ENCODE peak calls at places on chromosomes 12 and 14, in nine cellular contexts. One of them, this sample, is unnamed.

GRCh38 chr12:10247659-10248058 is 35.0 kb downstream of the GABARAPL1 start:
- DNase-seq in NCI-H774: no peak
- DNase-seq in endothelial cell: no peak
- DNase-seq in HuH-7: no peak
- DNase-seq in activated CD8-positive, alpha-beta memory T cell treated with anti-CD3 and anti-CD28 coated beads, Interleukin-2, amount 50 U/mL, for 48 hours: no peak
- DNase-seq in GM12892: no peak
- DNase-seq in CD8-positive, alpha-beta memory T cell: no peak
- DNase-seq in NCI-H69: no peak
- DNase-seq in HCEC 1CT: no peak
- DNase-seq in this sample: no peak

GRCh38 chr12:53096089-53096741 is 1.3 kb upstream of the IGFBP6 start:
- DNase-seq in NCI-H774: no peak
- DNase-seq in endothelial cell: no peak
- DNase-seq in HuH-7: no peak
- DNase-seq in activated CD8-positive, alpha-beta memory T cell treated with anti-CD3 and anti-CD28 coated beads, Interleukin-2, amount 50 U/mL, for 48 hours: peak; percentile 44
- DNase-seq in GM12892: no peak
- DNase-seq in CD8-positive, alpha-beta memory T cell: no peak
- DNase-seq in NCI-H69: no peak
- DNase-seq in HCEC 1CT: peak; percentile 74
- DNase-seq in this sample: no peak

GRCh38 chr12:80939231-80939950 is 1.7 kb upstream of the LIN7A start:
- DNase-seq in NCI-H774: peak; percentile 10
- DNase-seq in endothelial cell: no peak
- DNase-seq in HuH-7: no peak
- DNase-seq in activated CD8-positive, alpha-beta memory T cell treated with anti-CD3 and anti-CD28 coated beads, Interleukin-2, amount 50 U/mL, for 48 hours: no peak
- DNase-seq in GM12892: no peak
- DNase-seq in CD8-positive, alpha-beta memory T cell: no peak
- DNase-seq in NCI-H69: peak; percentile 80
- DNase-seq in HCEC 1CT: peak; percentile 37
- DNase-seq in this sample: no peak

GRCh38 chr14:68959035-68959434 is 20.1 kb downstream of the ACTN1 start:
- DNase-seq in NCI-H774: no peak
- DNase-seq in endothelial cell: no peak
- DNase-seq in HuH-7: no peak
- DNase-seq in activated CD8-positive, alpha-beta memory T cell treated with anti-CD3 and anti-CD28 coated beads, Interleukin-2, amount 50 U/mL, for 48 hours: no peak
- DNase-seq in GM12892: no peak
- DNase-seq in CD8-positive, alpha-beta memory T cell: no peak
- DNase-seq in NCI-H69: no peak
- DNase-seq in HCEC 1CT: no peak
- DNase-seq in this sample: no peak

GRCh38 chr12:130813436-130813835 is 25.6 kb downstream of the STX2 start:
- DNase-seq in NCI-H774: no peak
- DNase-seq in endothelial cell: peak; percentile 27
- DNase-seq in HuH-7: no peak
- DNase-seq in activated CD8-positive, alpha-beta memory T cell treated with anti-CD3 and anti-CD28 coated beads, Interleukin-2, amount 50 U/mL, for 48 hours: no peak
- DNase-seq in GM12892: no peak
- DNase-seq in CD8-positive, alpha-beta memory T cell: no peak
- DNase-seq in NCI-H69: no peak
- DNase-seq in HCEC 1CT: no peak
- DNase-seq in this sample: no peak

GRCh38 chr12:30926243-30927209 is at the start of gene TSPAN11:
- DNase-seq in NCI-H774: no peak
- DNase-seq in endothelial cell: peak; percentile 65
- DNase-seq in HuH-7: peak; percentile 46
- DNase-seq in activated CD8-positive, alpha-beta memory T cell treated with anti-CD3 and anti-CD28 coated beads, Interleukin-2, amount 50 U/mL, for 48 hours: peak; percentile 52
- DNase-seq in GM12892: peak; percentile 31
- DNase-seq in CD8-positive, alpha-beta memory T cell: no peak
- DNase-seq in NCI-H69: peak; percentile 99
- DNase-seq in HCEC 1CT: no peak
- DNase-seq in this sample: no peak

GRCh38 chr12:118052324-118053070 is 8.5 kb downstream of the WSB2 start:
- DNase-seq in NCI-H774: no peak
- DNase-seq in endothelial cell: no peak
- DNase-seq in HuH-7: peak; percentile 77
- DNase-seq in activated CD8-positive, alpha-beta memory T cell treated with anti-CD3 and anti-CD28 coated beads, Interleukin-2, amount 50 U/mL, for 48 hours: no peak
- DNase-seq in GM12892: no peak
- DNase-seq in CD8-positive, alpha-beta memory T cell: no peak
- DNase-seq in NCI-H69: no peak
- DNase-seq in HCEC 1CT: peak; percentile 96
- DNase-seq in this sample: no peak

GRCh38 chr14:100891501-100892445 is 11.7 kb downstream of the RTL1 start:
- DNase-seq in NCI-H774: no peak
- DNase-seq in endothelial cell: no peak
- DNase-seq in HuH-7: no peak
- DNase-seq in activated CD8-positive, alpha-beta memory T cell treated with anti-CD3 and anti-CD28 coated beads, Interleukin-2, amount 50 U/mL, for 48 hours: peak; percentile 29
- DNase-seq in GM12892: no peak
- DNase-seq in CD8-positive, alpha-beta memory T cell: no peak
- DNase-seq in NCI-H69: no peak
- DNase-seq in HCEC 1CT: no peak
- DNase-seq in this sample: no peak

GRCh38 chr12:112018571-112019237 is 5.5 kb downstream of the ERP29 start:
- DNase-seq in NCI-H774: peak; percentile 52
- DNase-seq in endothelial cell: no peak
- DNase-seq in HuH-7: no peak
- DNase-seq in activated CD8-positive, alpha-beta memory T cell treated with anti-CD3 and anti-CD28 coated beads, Interleukin-2, amount 50 U/mL, for 48 hours: no peak
- DNase-seq in GM12892: no peak
- DNase-seq in CD8-positive, alpha-beta memory T cell: no peak
- DNase-seq in NCI-H69: no peak
- DNase-seq in HCEC 1CT: peak; percentile 88
- DNase-seq in this sample: no peak

GRCh38 chr14:103550451-103551337 is 11.8 kb downstream of the BAG5 start:
- DNase-seq in NCI-H774: no peak
- DNase-seq in endothelial cell: no peak
- DNase-seq in HuH-7: no peak
- DNase-seq in activated CD8-positive, alpha-beta memory T cell treated with anti-CD3 and anti-CD28 coated beads, Interleukin-2, amount 50 U/mL, for 48 hours: no peak
- DNase-seq in GM12892: peak; percentile 25
- DNase-seq in CD8-positive, alpha-beta memory T cell: no peak
- DNase-seq in NCI-H69: peak; percentile 76
- DNase-seq in HCEC 1CT: no peak
- DNase-seq in this sample: no peak

GRCh38 chr12:75599061-75599460 is 87.7 kb upstream of the KRR1 start:
- DNase-seq in NCI-H774: no peak
- DNase-seq in endothelial cell: no peak
- DNase-seq in HuH-7: no peak
- DNase-seq in activated CD8-positive, alpha-beta memory T cell treated with anti-CD3 and anti-CD28 coated beads, Interleukin-2, amount 50 U/mL, for 48 hours: no peak
- DNase-seq in GM12892: no peak
- DNase-seq in CD8-positive, alpha-beta memory T cell: no peak
- DNase-seq in NCI-H69: no peak
- DNase-seq in HCEC 1CT: no peak
- DNase-seq in this sample: no peak

GRCh38 chr12:69822205-69822860 is 2.7 kb upstream of the MYRFL start:
- DNase-seq in NCI-H774: no peak
- DNase-seq in endothelial cell: no peak
- DNase-seq in HuH-7: no peak
- DNase-seq in activated CD8-positive, alpha-beta memory T cell treated with anti-CD3 and anti-CD28 coated beads, Interleukin-2, amount 50 U/mL, for 48 hours: no peak
- DNase-seq in GM12892: no peak
- DNase-seq in CD8-positive, alpha-beta memory T cell: no peak
- DNase-seq in NCI-H69: peak; percentile 15
- DNase-seq in HCEC 1CT: no peak
- DNase-seq in this sample: no peak

GRCh38 chr12:50302686-50303085 is 19.4 kb upstream of the LIMA1 start:
- DNase-seq in NCI-H774: no peak
- DNase-seq in endothelial cell: no peak
- DNase-seq in HuH-7: no peak
- DNase-seq in activated CD8-positive, alpha-beta memory T cell treated with anti-CD3 and anti-CD28 coated beads, Interleukin-2, amount 50 U/mL, for 48 hours: no peak
- DNase-seq in GM12892: no peak
- DNase-seq in CD8-positive, alpha-beta memory T cell: no peak
- DNase-seq in NCI-H69: no peak
- DNase-seq in HCEC 1CT: peak; percentile 91
- DNase-seq in this sample: no peak

GRCh38 chr14:34582117-34582680 is 42.7 kb upstream of the EAPP start:
- DNase-seq in NCI-H774: no peak
- DNase-seq in endothelial cell: no peak
- DNase-seq in HuH-7: no peak
- DNase-seq in activated CD8-positive, alpha-beta memory T cell treated with anti-CD3 and anti-CD28 coated beads, Interleukin-2, amount 50 U/mL, for 48 hours: peak; percentile 18
- DNase-seq in GM12892: no peak
- DNase-seq in CD8-positive, alpha-beta memory T cell: no peak
- DNase-seq in NCI-H69: no peak
- DNase-seq in HCEC 1CT: no peak
- DNase-seq in this sample: no peak

GRCh38 chr14:56860441-56860840 is 50.2 kb upstream of the OTX2 start:
- DNase-seq in NCI-H774: no peak
- DNase-seq in endothelial cell: no peak
- DNase-seq in HuH-7: no peak
- DNase-seq in activated CD8-positive, alpha-beta memory T cell treated with anti-CD3 and anti-CD28 coated beads, Interleukin-2, amount 50 U/mL, for 48 hours: no peak
- DNase-seq in GM12892: no peak
- DNase-seq in CD8-positive, alpha-beta memory T cell: no peak
- DNase-seq in NCI-H69: no peak
- DNase-seq in HCEC 1CT: no peak
- DNase-seq in this sample: no peak

GRCh38 chr12:110627500-110628195 is 13.7 kb downstream of the TCTN1 start:
- DNase-seq in NCI-H774: no peak
- DNase-seq in endothelial cell: no peak
- DNase-seq in HuH-7: no peak
- DNase-seq in activated CD8-positive, alpha-beta memory T cell treated with anti-CD3 and anti-CD28 coated beads, Interleukin-2, amount 50 U/mL, for 48 hours: no peak
- DNase-seq in GM12892: no peak
- DNase-seq in CD8-positive, alpha-beta memory T cell: no peak
- DNase-seq in NCI-H69: no peak
- DNase-seq in HCEC 1CT: no peak
- DNase-seq in this sample: no peak

GRCh38 chr14:98931911-98932310 is 340.1 kb downstream of the BCL11B start:
- DNase-seq in NCI-H774: no peak
- DNase-seq in endothelial cell: no peak
- DNase-seq in HuH-7: no peak
- DNase-seq in activated CD8-positive, alpha-beta memory T cell treated with anti-CD3 and anti-CD28 coated beads, Interleukin-2, amount 50 U/mL, for 48 hours: peak; percentile 64
- DNase-seq in GM12892: no peak
- DNase-seq in CD8-positive, alpha-beta memory T cell: peak; percentile 81
- DNase-seq in NCI-H69: no peak
- DNase-seq in HCEC 1CT: no peak
- DNase-seq in this sample: no peak

GRCh38 chr14:76908834-76909233 is 82.6 kb downstream of the LRRC74A start:
- DNase-seq in NCI-H774: no peak
- DNase-seq in endothelial cell: no peak
- DNase-seq in HuH-7: no peak
- DNase-seq in activated CD8-positive, alpha-beta memory T cell treated with anti-CD3 and anti-CD28 coated beads, Interleukin-2, amount 50 U/mL, for 48 hours: no peak
- DNase-seq in GM12892: no peak
- DNase-seq in CD8-positive, alpha-beta memory T cell: peak; percentile 67
- DNase-seq in NCI-H69: no peak
- DNase-seq in HCEC 1CT: no peak
- DNase-seq in this sample: peak; percentile 59

GRCh38 chr12:128190614-128191013 is 76.4 kb upstream of the TMEM132C start:
- DNase-seq in NCI-H774: no peak
- DNase-seq in endothelial cell: no peak
- DNase-seq in HuH-7: no peak
- DNase-seq in activated CD8-positive, alpha-beta memory T cell treated with anti-CD3 and anti-CD28 coated beads, Interleukin-2, amount 50 U/mL, for 48 hours: no peak
- DNase-seq in GM12892: no peak
- DNase-seq in CD8-positive, alpha-beta memory T cell: no peak
- DNase-seq in NCI-H69: peak; percentile 46
- DNase-seq in HCEC 1CT: no peak
- DNase-seq in this sample: no peak

GRCh38 chr12:57793920-57794319 is 11.3 kb downstream of the TSFM start:
- DNase-seq in NCI-H774: no peak
- DNase-seq in endothelial cell: no peak
- DNase-seq in HuH-7: no peak
- DNase-seq in activated CD8-positive, alpha-beta memory T cell treated with anti-CD3 and anti-CD28 coated beads, Interleukin-2, amount 50 U/mL, for 48 hours: no peak
- DNase-seq in GM12892: no peak
- DNase-seq in CD8-positive, alpha-beta memory T cell: no peak
- DNase-seq in NCI-H69: no peak
- DNase-seq in HCEC 1CT: peak; percentile 85
- DNase-seq in this sample: no peak

GRCh38 chr12:59904874-59905521 is 309.2 kb downstream of the SLC16A7 start:
- DNase-seq in NCI-H774: no peak
- DNase-seq in endothelial cell: no peak
- DNase-seq in HuH-7: no peak
- DNase-seq in activated CD8-positive, alpha-beta memory T cell treated with anti-CD3 and anti-CD28 coated beads, Interleukin-2, amount 50 U/mL, for 48 hours: no peak
- DNase-seq in GM12892: no peak
- DNase-seq in CD8-positive, alpha-beta memory T cell: no peak
- DNase-seq in NCI-H69: no peak
- DNase-seq in HCEC 1CT: peak; percentile 56
- DNase-seq in this sample: no peak